ENCODE peak calls at places on chromosomes 6 and 20, in six cellular contexts. R is HCT116, Z is astrocyte, K is hepatocyte, A is neural progenitor cell, V is H9. H is an unnamed sample.

GRCh38 chr6:170264086-170264485 is 26.8 kb downstream of the DLL1 start:
- DNase-seq in R (no peak), A (no peak), K (no peak), V (no peak), Z (no peak), H (no peak)

GRCh38 chr6:121549741-121550140 is 114.3 kb downstream of the GJA1 start:
- DNase-seq in K (no peak), A (no peak), Z (peak; percentile 84), R (no peak), V (no peak), H (peak; percentile 94)

GRCh38 chr6:78347191-78347916 is 520.0 kb upstream of the IRAK1BP1 start:
- DNase-seq in A (no peak), V (no peak), Z (peak; percentile 48), K (no peak), R (no peak), H (no peak)

GRCh38 chr6:10676403-10676802 is 18.0 kb downstream of the C6orf52 start:
- DNase-seq in Z (no peak), V (peak; percentile 36), A (no peak), R (no peak), K (no peak), H (no peak)

GRCh38 chr6:37679539-37680476 is 17.9 kb downstream of the MDGA1 start:
- DNase-seq in R (no peak), Z (no peak), A (no peak), V (no peak), K (no peak), H (no peak)

GRCh38 chr6:20377623-20378265 is 23.9 kb upstream of the E2F3 start:
- DNase-seq in V (no peak), Z (peak; percentile 86), A (no peak), K (no peak), R (no peak), H (peak; percentile 55)

GRCh38 chr6:8182857-8183256 is 80.5 kb upstream of the EEF1E1 start:
- DNase-seq in A (no peak), Z (no peak), R (no peak), V (no peak), K (no peak), H (peak; percentile 43)

GRCh38 chr6:136647363-136647763 is 97.1 kb upstream of the MAP7 start:
- DNase-seq in K (peak; percentile 23), R (no peak), Z (peak; percentile 95), V (no peak), A (no peak), H (peak; percentile 39)

GRCh38 chr20:62953839-62954703 is 1.6 kb downstream of the SLC17A9 start:
- DNase-seq in K (peak; percentile 90), V (peak; percentile 71), Z (peak; percentile 48), A (peak; percentile 73), R (no peak), H (peak; percentile 92)

GRCh38 chr20:45415822-45416637 is at the start of gene PIGT:
- DNase-seq in R (peak; percentile 63), Z (peak; percentile 69), V (peak; percentile 89), A (peak; percentile 89), K (peak; percentile 90), H (peak; percentile 93)

GRCh38 chr6:78909391-78909790 is 42.0 kb downstream of the IRAK1BP1 start:
- DNase-seq in A (no peak), Z (no peak), R (no peak), K (peak; percentile 8), V (no peak), H (peak; percentile 82)

GRCh38 chr6:136594671-136595070 is 44.4 kb upstream of the MAP7 start:
- DNase-seq in V (no peak), A (no peak), K (no peak), Z (no peak), R (no peak), H (no peak)

GRCh38 chr20:237918-238317 is 10.9 kb downstream of the DEFB129 start:
- DNase-seq in K (no peak), R (no peak), V (no peak), A (no peak), Z (no peak), H (no peak)

GRCh38 chr6:89008299-89008698 is 44.9 kb upstream of the RNGTT start:
- DNase-seq in K (no peak), V (no peak), A (no peak), R (no peak), Z (no peak), H (no peak)

GRCh38 chr20:39072653-39073052 is 110.5 kb downstream of the DHX35 start:
- DNase-seq in K (no peak), Z (no peak), V (no peak), R (no peak), A (no peak), H (no peak)

GRCh38 chr6:70099732-70100131 is 203.2 kb downstream of the COL9A1 start:
- DNase-seq in K (no peak), A (no peak), Z (no peak), R (no peak), V (no peak), H (no peak)

GRCh38 chr6:1766663-1767062 is 156.9 kb downstream of the FOXC1 start:
- DNase-seq in K (no peak), R (no peak), Z (no peak), V (no peak), A (no peak), H (peak; percentile 53)

GRCh38 chr6:37283268-37283667 is 25.3 kb upstream of the TMEM217 start:
- DNase-seq in K (no peak), Z (peak; percentile 42), A (no peak), V (no peak), R (no peak), H (peak; percentile 17)

GRCh38 chr6:16059496-16059895 is 69.4 kb upstream of the MYLIP start:
- DNase-seq in K (no peak), R (no peak), Z (no peak), A (no peak), V (peak; percentile 69), H (no peak)

GRCh38 chr20:1617055-1617454 is 2.8 kb downstream of the SIRPB1 start:
- DNase-seq in V (no peak), Z (peak; percentile 25), A (no peak), R (no peak), K (no peak), H (no peak)

GRCh38 chr6:37269105-37269504 is 11.2 kb upstream of the TMEM217 start:
- DNase-seq in R (no peak), Z (no peak), V (no peak), A (no peak), K (no peak), H (no peak)

GRCh38 chr6:38187285-38187684 is 367.8 kb downstream of the ZFAND3 start:
- DNase-seq in Z (no peak), K (no peak), V (peak; percentile 41), R (no peak), A (peak; percentile 65), H (no peak)

GRCh38 chr6:27553123-27553904 is 80.4 kb upstream of the ZNF184 start:
- DNase-seq in K (peak; percentile 34), R (no peak), A (peak; percentile 68), V (peak; percentile 81), Z (peak; percentile 31), H (peak; percentile 14)

GRCh38 chr6:41039060-41039998 is at the start of gene UNC5CL:
- DNase-seq in K (peak; percentile 83), Z (no peak), A (peak; percentile 63), V (peak; percentile 76), R (peak; percentile 27), H (peak; percentile 54)

DNA sequence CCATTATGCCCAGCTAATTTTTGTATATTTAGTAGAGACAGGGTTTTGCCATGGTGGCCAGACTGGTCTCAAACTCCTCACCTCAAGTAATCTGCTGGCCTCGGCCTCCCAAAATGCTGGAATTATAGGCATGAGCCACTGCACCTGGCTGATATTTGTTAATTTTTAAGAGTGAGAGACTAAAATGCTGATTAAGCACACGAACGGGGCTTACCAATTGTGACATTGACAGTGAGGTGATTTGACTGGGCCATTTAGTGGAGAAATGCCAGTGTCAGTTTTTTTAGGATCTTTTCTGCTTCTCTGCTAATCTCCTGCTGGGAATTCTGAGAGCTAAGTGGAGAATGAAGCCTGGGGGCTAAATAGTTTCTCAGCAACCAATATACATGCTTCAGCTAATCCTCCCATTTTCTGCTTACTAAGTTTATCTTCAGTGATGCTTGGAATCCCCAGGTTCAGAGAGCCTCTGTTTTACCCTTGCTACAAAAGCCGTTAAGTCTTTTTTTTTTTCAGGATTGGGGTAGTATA is 9.8 kb upstream of the DEFB123 start:
- DNase-seq in A (no peak), R (no peak), K (no peak), V (no peak), Z (no peak), H (no peak)
- H3K9me3 ChIP-seq in A (peaks cover 16% of the 10 kb centered on the region), R (no peaks in the 10 kb centered on the region), K (no peaks in the 10 kb centered on the region), V (peaks cover 26% of the 10 kb centered on the region), Z (no peaks in the 10 kb centered on the region), H (no peaks in the 10 kb centered on the region)

DNA sequence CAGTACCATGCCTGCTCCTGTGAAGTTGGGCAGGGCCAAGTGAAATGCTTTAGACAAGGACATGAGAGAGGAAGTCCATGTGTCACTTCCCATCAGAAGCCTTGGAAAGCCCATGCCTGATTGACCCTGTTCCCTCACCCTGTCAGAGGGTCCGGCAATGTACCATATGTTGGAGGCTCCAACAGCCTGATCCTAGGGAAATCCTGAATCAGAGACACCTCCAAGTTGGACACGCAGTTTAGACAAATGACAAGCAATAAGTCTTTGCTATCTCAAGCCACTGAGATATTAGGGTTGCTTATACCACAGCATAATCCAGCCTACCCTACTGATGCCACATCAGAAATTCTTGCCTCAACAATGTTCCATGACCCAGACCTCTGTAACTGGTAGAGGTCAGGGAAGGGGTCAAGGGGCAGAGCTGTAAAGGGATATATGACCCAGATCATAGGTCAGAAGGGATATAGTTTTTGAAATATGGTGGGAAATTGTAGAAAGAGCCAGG is 174.8 kb downstream of the HACE1 start:
- DNase-seq in K (no peak), R (no peak), A (no peak), V (no peak), Z (no peak), H (no peak)
- H3K79me2 ChIP-seq in K (no peaks in the 10 kb centered on the region), R (no peaks in the 10 kb centered on the region), A (no peaks in the 10 kb centered on the region), V (no peaks in the 10 kb centered on the region), Z (no peaks in the 10 kb centered on the region), H (no peaks in the 10 kb centered on the region)

GRCh38 chr20:13028673-13029072 is 19.9 kb downstream of the SPTLC3 start:
- DNase-seq in A (no peak), V (no peak), R (no peak), K (no peak), Z (no peak), H (no peak)

GRCh38 chr20:13024581-13024980 is 15.8 kb downstream of the SPTLC3 start:
- DNase-seq in Z (no peak), R (no peak), A (no peak), V (no peak), K (no peak), H (peak; percentile 59)

GRCh38 chr20:13028001-13028400 is 19.2 kb downstream of the SPTLC3 start:
- DNase-seq in A (no peak), R (no peak), K (no peak), V (no peak), Z (peak; percentile 59), H (peak; percentile 64)

GRCh38 chr20:13022401-13023170 is 13.8 kb downstream of the SPTLC3 start:
- DNase-seq in Z (peak; percentile 81), A (no peak), V (no peak), K (peak; percentile 40), R (no peak), H (peak; percentile 82)

DNA sequence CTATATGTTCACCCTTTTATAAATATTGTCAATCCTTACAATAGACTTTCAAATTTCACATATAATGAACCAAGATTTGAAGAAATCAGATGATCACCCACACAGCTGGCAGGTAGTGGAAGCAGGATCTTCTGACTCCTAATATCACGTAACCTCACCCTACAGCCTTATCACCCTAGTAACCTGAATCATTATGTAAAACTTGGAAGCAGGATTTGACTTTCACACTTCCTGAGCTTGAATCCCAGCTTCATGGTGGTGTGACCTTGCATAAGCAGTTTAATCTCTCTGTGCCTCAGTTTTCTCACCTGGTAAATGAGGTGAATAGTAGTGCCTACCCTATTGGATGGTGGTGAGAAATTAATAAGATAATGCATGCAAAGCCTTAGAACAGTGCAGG is 16.4 kb downstream of the SPTLC3 start:
- DNase-seq in V (no peak), R (no peak), A (no peak), K (no peak), Z (no peak), H (no peak)
- H3K9me3 ChIP-seq in V (no peaks in the 10 kb centered on the region), R (no peaks in the 10 kb centered on the region), A (no peaks in the 10 kb centered on the region), K (no peaks in the 10 kb centered on the region), Z (peaks cover 10% of the 10 kb centered on the region), H (no peaks in the 10 kb centered on the region)

GRCh38 chr6:31559958-31560696 is 12.0 kb upstream of the LTA start:
- DNase-seq in R (no peak), V (no peak), K (peak; percentile 51), A (no peak), Z (peak; percentile 46), H (peak; percentile 75)
- H3K79me2 ChIP-seq in R (peaks cover 6% of the 10 kb centered on the region), V (no peaks in the 10 kb centered on the region), K (no peaks in the 10 kb centered on the region), A (no peaks in the 10 kb centered on the region), Z (peaks cover 4% of the 10 kb centered on the region), H (peaks cover 4% of the 10 kb centered on the region)

H was measured in GM23248.